ENCODE peak calls at places on chromosomes 7 and 10, in seven cellular contexts. R is adipocyte; Y is CD4-positive, alpha-beta memory T cell; W is pancreas; G is left lung; M is prostate gland; D is astrocyte. C is an unnamed sample.

GRCh38 chr10:87578799-87579401 is 74.2 kb downstream of the MINPP1 start:
- DNase-seq in Y (no peak), D (no peak), M (no peak), R (no peak), G (no peak), W (no peak), C (no peak)

GRCh38 chr10:7984896-7985295 is 69.6 kb upstream of the GATA3 start:
- DNase-seq in R (peak; percentile 2), W (no peak), D (no peak), M (no peak), G (no peak), Y (no peak), C (no peak)

GRCh38 chr10:122422266-122422980 is 32.0 kb upstream of the ARMS2 start:
- DNase-seq in D (no peak), G (no peak), Y (peak; percentile 27), R (no peak), W (no peak), M (no peak), C (no peak)

GRCh38 chr10:103231047-103231551 is 14.6 kb upstream of the RPEL1 start:
- DNase-seq in G (no peak), R (peak; percentile 95), Y (no peak), W (no peak), D (peak; percentile 97), M (peak; percentile 34), C (peak; percentile 69)

GRCh38 chr10:13671874-13672273 is 85.1 kb downstream of the PRPF18 start:
- DNase-seq in Y (no peak), G (no peak), M (no peak), W (no peak), R (no peak), D (no peak), C (no peak)

GRCh38 chr7:118217068-118217715 is 7.3 kb upstream of the ANKRD7 start:
- DNase-seq in W (no peak), M (no peak), Y (no peak), D (no peak), G (no peak), R (no peak), C (no peak)

GRCh38 chr10:3082290-3082689 is 14.9 kb downstream of the PFKP start:
- DNase-seq in W (no peak), M (no peak), Y (no peak), G (no peak), D (no peak), R (no peak), C (no peak)

GRCh38 chr7:77839919-77840318 is 41.3 kb downstream of the PHTF2 start:
- DNase-seq in Y (no peak), M (no peak), R (no peak), D (no peak), G (no peak), W (no peak), C (no peak)

GRCh38 chr10:120098242-120098930 is 205.9 kb downstream of the SEC23IP start:
- DNase-seq in Y (no peak), G (no peak), M (peak; percentile 23), D (no peak), W (no peak), R (no peak), C (no peak)

GRCh38 chr10:26612151-26612915 is 85.2 kb upstream of the PDSS1 start:
- DNase-seq in Y (no peak), M (no peak), R (no peak), D (no peak), G (no peak), W (no peak), C (no peak)

GRCh38 chr10:114780610-114781184 is 40.9 kb upstream of the FHIP2A start:
- DNase-seq in R (no peak), G (no peak), Y (no peak), M (no peak), D (no peak), W (no peak), C (no peak)

GRCh38 chr10:28975891-28976471 is 298.7 kb downstream of the BAMBI start:
- DNase-seq in D (peak; percentile 86), W (no peak), G (no peak), R (peak; percentile 9), M (no peak), Y (no peak), C (no peak)
- H3K4me1 ChIP-seq in D (peaks cover 6% of the 10 kb centered on the region), W (no peaks in the 10 kb centered on the region), G (no peaks in the 10 kb centered on the region), R (peaks cover 7% of the 10 kb centered on the region), M (no peaks in the 10 kb centered on the region), Y (no peaks in the 10 kb centered on the region), C (peaks cover 3% of the 10 kb centered on the region)

GRCh38 chr7:192701-193536 is 548 bp downstream of the FAM20C start:
- DNase-seq in D (no peak), R (peak; percentile 61), M (no peak), Y (no peak), W (peak; percentile 72), G (no peak), C (peak; percentile 26)

GRCh38 chr7:194996-195829 is 2.8 kb downstream of the FAM20C start:
- DNase-seq in R (peak; percentile 69), G (no peak), Y (no peak), W (no peak), M (no peak), D (peak; percentile 55), C (no peak)

GRCh38 chr7:195830-196128 is 3.4 kb downstream of the FAM20C start:
- DNase-seq in W (no peak), R (no peak), G (no peak), D (no peak), M (no peak), Y (no peak), C (no peak)

GRCh38 chr7:193538-194256 is 1.3 kb downstream of the FAM20C start:
- DNase-seq in D (no peak), Y (no peak), R (peak; percentile 36), G (no peak), W (peak; percentile 86), M (no peak), C (no peak)

DNA sequence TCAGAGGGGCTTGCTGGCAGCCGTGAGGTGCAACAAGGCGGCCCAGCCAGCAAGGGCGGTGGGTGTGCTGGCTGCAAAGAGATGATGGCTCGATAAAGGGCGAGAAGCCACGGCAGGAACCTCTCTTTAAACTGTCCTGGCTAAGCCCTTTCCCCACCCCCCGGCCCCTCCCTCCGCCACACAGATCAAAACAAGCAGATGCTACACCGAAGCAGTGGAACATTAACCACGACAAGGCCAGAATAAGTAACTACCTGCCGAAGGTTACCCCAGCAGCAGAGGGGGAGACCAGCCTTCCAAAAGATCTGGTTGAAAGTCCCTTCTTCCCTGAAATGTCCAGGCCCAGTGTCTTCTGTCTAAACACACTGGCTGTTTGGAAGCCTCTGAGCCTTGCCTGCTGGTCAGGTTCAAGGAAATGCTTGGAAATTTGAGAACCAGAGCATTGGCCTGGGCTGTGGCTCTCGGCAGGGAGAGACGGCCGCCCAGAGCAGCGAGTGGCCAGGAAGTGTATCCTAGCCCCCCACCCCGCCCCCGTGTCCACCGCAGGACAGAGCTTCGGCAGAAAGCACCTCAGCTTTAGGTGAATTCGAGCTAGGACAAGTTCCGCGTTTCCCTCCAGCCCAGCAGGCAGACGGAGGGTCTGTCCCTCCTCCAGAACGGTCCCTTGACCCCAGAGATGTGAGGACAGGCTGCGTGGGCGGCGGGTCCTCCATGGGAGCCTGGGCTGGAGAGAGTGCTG is 2.1 kb downstream of the FAM20C start:
- DNase-seq in W (no peak), M (no peak), R (peak; percentile 63), D (peak; percentile 53), Y (no peak), G (peak; percentile 58), C (no peak)
- H3K4me1 ChIP-seq in W (no peaks in the 10 kb centered on the region), M (peaks cover 6% of the 10 kb centered on the region), R (peaks cover 31% of the 10 kb centered on the region), D (peaks cover 36% of the 10 kb centered on the region), Y (peaks cover 6% of the 10 kb centered on the region), G (peaks cover 44% of the 10 kb centered on the region), C (peaks cover 34% of the 10 kb centered on the region)

GRCh38 chr10:97498076-97498840 is at the start of gene MMS19:
- DNase-seq in R (peak; percentile 100), W (peak; percentile 100), D (peak; percentile 92), G (peak; percentile 100), Y (peak; percentile 99), M (peak; percentile 100), C (peak; percentile 100)

GRCh38 chr10:97497572-97498075 is 598 bp downstream of the MMS19 start:
- DNase-seq in R (peak; percentile 93), Y (peak; percentile 62), W (peak; percentile 85), M (peak; percentile 66), D (peak; percentile 68), G (peak; percentile 84), C (peak; percentile 69)

GRCh38 chr10:97494863-97495506 is 3.2 kb downstream of the MMS19 start:
- DNase-seq in R (peak; percentile 34), Y (peak; percentile 55), D (no peak), G (no peak), M (no peak), W (no peak), C (no peak)

GRCh38 chr10:97490592-97490991 is 7.6 kb downstream of the MMS19 start:
- DNase-seq in G (peak; percentile 65), D (no peak), W (no peak), R (peak; percentile 19), Y (no peak), M (no peak), C (peak; percentile 55)

DNA sequence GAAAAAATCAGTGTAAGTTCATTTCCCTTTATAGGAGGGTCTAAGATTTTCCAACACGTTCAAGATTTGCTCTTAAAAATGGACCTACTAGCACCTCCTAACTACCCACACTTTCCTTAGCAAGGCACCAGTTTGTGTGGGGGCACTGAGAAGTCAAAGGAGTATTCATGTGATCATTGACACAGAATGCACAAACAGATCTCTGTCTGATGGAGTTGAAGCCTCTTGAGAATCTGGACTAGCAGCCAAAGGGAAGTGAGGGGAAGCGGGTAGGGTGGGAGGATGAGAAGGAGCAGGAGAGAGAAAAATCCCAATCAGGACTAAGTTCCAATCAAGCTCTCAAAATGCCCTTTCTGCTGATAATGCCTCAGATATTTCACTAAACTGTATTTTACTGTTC is 4.1 kb downstream of the MMS19 start:
- DNase-seq in R (no peak), G (no peak), D (no peak), M (no peak), W (no peak), Y (no peak), C (no peak)
- H3K4me1 ChIP-seq in R (peaks cover 48% of the 10 kb centered on the region), G (peaks cover 60% of the 10 kb centered on the region), D (peaks cover 15% of the 10 kb centered on the region), M (peaks cover 5% of the 10 kb centered on the region), W (peaks cover 4% of the 10 kb centered on the region), Y (peaks cover 61% of the 10 kb centered on the region), C (peaks cover 46% of the 10 kb centered on the region)

GRCh38 chr7:105861252-105861651 is 15.1 kb downstream of the ATXN7L1 start:
- DNase-seq in G (no peak), Y (no peak), D (no peak), R (no peak), M (no peak), W (no peak), C (no peak)
- H3K4me1 ChIP-seq in G (no peaks in the 10 kb centered on the region), Y (peaks cover 22% of the 10 kb centered on the region), D (no peaks in the 10 kb centered on the region), R (no peaks in the 10 kb centered on the region), M (no peaks in the 10 kb centered on the region), W (no peaks in the 10 kb centered on the region), C (peaks cover 1% of the 10 kb centered on the region)

GRCh38 chr7:1943326-1943725 is 273.2 kb downstream of the ELFN1 start:
- DNase-seq in M (no peak), D (no peak), W (no peak), Y (no peak), G (peak; percentile 26), R (no peak), C (no peak)
- H3K4me1 ChIP-seq in M (no peaks in the 10 kb centered on the region), D (peaks cover 18% of the 10 kb centered on the region), W (no peaks in the 10 kb centered on the region), Y (peaks cover 50% of the 10 kb centered on the region), G (peaks cover 49% of the 10 kb centered on the region), R (no peaks in the 10 kb centered on the region), C (no peaks in the 10 kb centered on the region)

GRCh38 chr10:277963-278362 is 142.7 kb downstream of the ZMYND11 start:
- DNase-seq in W (no peak), G (no peak), Y (no peak), D (no peak), M (no peak), R (no peak), C (no peak)
- H3K4me1 ChIP-seq in W (no peaks in the 10 kb centered on the region), G (no peaks in the 10 kb centered on the region), Y (no peaks in the 10 kb centered on the region), D (peaks cover 7% of the 10 kb centered on the region), M (no peaks in the 10 kb centered on the region), R (peaks cover 20% of the 10 kb centered on the region), C (no peaks in the 10 kb centered on the region)

GRCh38 chr10:110706690-110707098 is 62.6 kb downstream of the RBM20 start:
- DNase-seq in R (peak; percentile 70), M (no peak), W (no peak), Y (no peak), D (peak; percentile 98), G (no peak), C (no peak)
- H3K4me1 ChIP-seq in R (peaks cover 11% of the 10 kb centered on the region), M (no peaks in the 10 kb centered on the region), W (no peaks in the 10 kb centered on the region), Y (no peaks in the 10 kb centered on the region), D (peaks cover 18% of the 10 kb centered on the region), G (no peaks in the 10 kb centered on the region), C (no peaks in the 10 kb centered on the region)